ENCODE peak calls at places on chromosomes 3 and 15, in eight cellular contexts. R is AG09319, L is nephron progenitor cell, X is PC-9, P is PC-3, K is natural killer cell, Y is AG10803, H is endothelial cell. F is an unnamed sample.

GRCh38 chr3:84165278-84165677 is 793.5 kb upstream of the CADM2 start:
- DNase-seq in R (no peak), L (no peak), X (no peak), P (peak; percentile 64), K (no peak), Y (no peak), H (no peak), F (no peak)

GRCh38 chr15:67100808-67101581 is 35.6 kb downstream of the SMAD3 start:
- DNase-seq in R (no peak), L (no peak), X (no peak), P (no peak), K (no peak), Y (no peak), H (no peak), F (no peak)

GRCh38 chr15:39462691-39463090 is 118.2 kb upstream of the THBS1 start:
- DNase-seq in R (no peak), L (no peak), X (no peak), P (peak; percentile 66), K (no peak), Y (peak; percentile 45), H (no peak), F (no peak)

GRCh38 chr3:112376413-112376812 is 43.5 kb downstream of the CD200 start:
- DNase-seq in R (no peak), L (no peak), X (no peak), P (no peak), K (no peak), Y (no peak), H (no peak), F (no peak)

GRCh38 chr3:50390523-50391177 is 31.3 kb upstream of the TMEM115 start:
- DNase-seq in R (no peak), L (no peak), X (peak; percentile 46), P (no peak), K (no peak), Y (no peak), H (no peak), F (no peak)

GRCh38 chr3:13280856-13281656 is 139.1 kb downstream of the NUP210 start:
- DNase-seq in R (no peak), L (no peak), X (no peak), P (no peak), K (no peak), Y (no peak), H (no peak), F (no peak)

GRCh38 chr3:191380001-191380400 is 49.7 kb upstream of the UTS2B start:
- DNase-seq in R (no peak), L (no peak), X (no peak), P (no peak), K (no peak), Y (peak; percentile 30), H (no peak), F (no peak)

GRCh38 chr3:56398659-56399058 is 69.6 kb downstream of the ERC2 start:
- DNase-seq in R (no peak), L (no peak), X (no peak), P (no peak), K (no peak), Y (no peak), H (no peak), F (no peak)

GRCh38 chr3:69339766-69340165 is 46.1 kb downstream of the FRMD4B start:
- DNase-seq in R (no peak), L (no peak), X (no peak), P (no peak), K (no peak), Y (no peak), H (no peak), F (no peak)

GRCh38 chr3:79161941-79162340 is 605.9 kb downstream of the ROBO1 start:
- DNase-seq in R (no peak), L (no peak), X (no peak), P (peak; percentile 53), K (no peak), Y (peak; percentile 22), H (no peak), F (no peak)

GRCh38 chr3:127676456-127676855 is 3.7 kb downstream of the ABTB1 start:
- DNase-seq in R (no peak), L (no peak), X (no peak), P (no peak), K (peak; percentile 13), Y (no peak), H (no peak), F (peak; percentile 11)

GRCh38 chr3:101671014-101671413 is 5.9 kb downstream of the ZBTB11 start:
- DNase-seq in R (no peak), L (no peak), X (no peak), P (no peak), K (no peak), Y (no peak), H (no peak), F (no peak)

GRCh38 chr3:46676601-46677071 is 16.8 kb downstream of the ALS2CL start:
- DNase-seq in R (no peak), L (no peak), X (no peak), P (no peak), K (no peak), Y (no peak), H (no peak), F (no peak)

GRCh38 chr3:46677096-46677702 is 16.3 kb downstream of the ALS2CL start:
- DNase-seq in R (no peak), L (no peak), X (no peak), P (no peak), K (no peak), Y (no peak), H (no peak), F (no peak)

GRCh38 chr3:46679681-46680080 is 13.8 kb downstream of the ALS2CL start:
- DNase-seq in R (no peak), L (no peak), X (no peak), P (no peak), K (no peak), Y (no peak), H (no peak), F (no peak)

GRCh38 chr3:46680298-46680826 is 13.1 kb downstream of the ALS2CL start:
- DNase-seq in R (no peak), L (no peak), X (no peak), P (no peak), K (no peak), Y (no peak), H (no peak), F (no peak)

GRCh38 chr3:46678280-46678679 is 15.2 kb downstream of the ALS2CL start:
- DNase-seq in R (no peak), L (no peak), X (no peak), P (no peak), K (no peak), Y (no peak), H (no peak), F (no peak)
- TF ChIP-seq CTCF in R (no peak), L (no peak), X (no peak), P (no peak), K (no peak), Y (no peak), H (no peak), F (no peak)

DNA sequence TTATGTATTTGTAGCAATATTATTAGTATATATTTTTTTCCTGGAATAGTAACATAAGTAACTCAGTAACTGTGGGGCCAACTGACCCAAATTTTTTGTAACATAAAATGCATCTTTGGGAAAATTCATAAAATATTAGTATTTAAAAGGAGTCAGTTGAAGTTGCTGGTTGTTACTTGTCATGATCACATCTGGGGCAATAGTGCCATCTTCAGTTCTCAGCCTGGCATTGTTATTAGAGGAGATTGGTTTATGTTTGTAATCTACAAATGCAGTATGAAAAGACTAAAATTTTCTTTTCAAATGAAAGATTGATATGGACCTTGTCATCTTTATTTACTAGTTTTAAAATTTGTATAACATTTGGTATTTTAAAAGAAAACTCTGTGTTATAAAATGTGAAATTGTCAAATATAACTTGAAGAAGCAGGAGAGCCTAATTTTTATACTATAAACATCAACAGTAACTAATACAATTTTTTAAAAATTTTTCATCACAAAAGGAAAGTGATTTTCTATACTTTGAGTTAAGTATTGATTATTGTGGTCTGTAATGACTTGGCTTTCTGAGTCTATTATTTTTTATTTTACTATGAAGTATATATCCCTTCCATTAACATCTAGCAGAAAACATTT is 38.8 kb upstream of the MLF1 start:
- DNase-seq in R (no peak), L (peak; percentile 3), X (peak; percentile 14), P (peak; percentile 53), K (no peak), Y (peak; percentile 62), H (peak; percentile 20), F (no peak)
- TF ChIP-seq CTCF in R (peak; percentile 60), L (peak; percentile 37), X (peak; percentile 85), P (peak; percentile 71), K (no peak), Y (peak; percentile 82), H (no peak), F (no peak)

GRCh38 chr15:88839146-88839545 is 35.9 kb downstream of the ACAN start:
- DNase-seq in R (no peak), L (no peak), X (no peak), P (no peak), K (no peak), Y (no peak), H (no peak), F (no peak)

GRCh38 chr15:88841201-88841600 is 38.0 kb downstream of the ACAN start:
- DNase-seq in R (no peak), L (no peak), X (no peak), P (no peak), K (no peak), Y (no peak), H (no peak), F (no peak)

GRCh38 chr15:88839961-88840360 is 36.7 kb downstream of the ACAN start:
- DNase-seq in R (no peak), L (no peak), X (no peak), P (no peak), K (no peak), Y (no peak), H (no peak), F (no peak)

GRCh38 chr15:88835646-88836045 is 32.4 kb downstream of the ACAN start:
- DNase-seq in R (no peak), L (no peak), X (no peak), P (peak; percentile 62), K (no peak), Y (peak; percentile 48), H (no peak), F (no peak)

GRCh38 chr15:88838667-88839066 is 35.4 kb downstream of the ACAN start:
- DNase-seq in R (no peak), L (no peak), X (no peak), P (no peak), K (no peak), Y (no peak), H (no peak), F (no peak)
- TF ChIP-seq CTCF in R (no peak), L (no peak), X (no peak), P (no peak), K (no peak), Y (no peak), H (no peak), F (no peak)

GRCh38 chr15:78075490-78076230 is 1.9 kb downstream of the TBC1D2B start:
- DNase-seq in R (no peak), L (peak; percentile 28), X (peak; percentile 31), P (peak; percentile 75), K (no peak), Y (peak; percentile 95), H (peak; percentile 26), F (no peak)

GRCh38 chr15:78077860-78078187 is 313 bp upstream of the TBC1D2B start:
- DNase-seq in R (no peak), L (no peak), X (no peak), P (peak; percentile 38), K (no peak), Y (no peak), H (no peak), F (no peak)

GRCh38 chr15:78077053-78077859 is at the start of gene TBC1D2B:
- DNase-seq in R (no peak), L (peak; percentile 84), X (peak; percentile 46), P (peak; percentile 52), K (peak; percentile 59), Y (peak; percentile 64), H (peak; percentile 67), F (peak; percentile 68)

GRCh38 chr15:78079296-78080087 is 2.0 kb upstream of the TBC1D2B start:
- DNase-seq in R (no peak), L (no peak), X (no peak), P (no peak), K (no peak), Y (no peak), H (no peak), F (no peak)

GRCh38 chr15:78076231-78077052 is 1.1 kb downstream of the TBC1D2B start:
- DNase-seq in R (no peak), L (peak; percentile 17), X (no peak), P (no peak), K (no peak), Y (peak; percentile 46), H (no peak), F (no peak)
- TF ChIP-seq CTCF in R (peak; percentile 34), L (no peak), X (no peak), P (no peak), K (no peak), Y (peak; percentile 44), H (no peak), F (no peak)